ENCODE peak calls at places on chromosome 20, in five cellular contexts. One of them, this sample, is unnamed. For H3K4me1, the result is how much of the 10 kb centered on the place peaks cover.

GRCh38 chr20:21395666-21396044 is 1.7 kb downstream of the NKX2-4 start:
- DNase-seq in aorta: peak
- DNase-seq in ovary: no peak
- DNase-seq in tibial artery: no peak
- DNase-seq in naive thymus-derived CD4-positive, alpha-beta T cell: peak
- DNase-seq in this sample: no peak

GRCh38 chr20:58131581-58132142 is 96.8 kb downstream of the ANKRD60 start:
- DNase-seq in aorta: no peak
- DNase-seq in ovary: no peak
- DNase-seq in tibial artery: peak
- DNase-seq in naive thymus-derived CD4-positive, alpha-beta T cell: no peak
- DNase-seq in this sample: no peak

GRCh38 chr20:57698191-57698866 is 11.5 kb downstream of the PMEPA1 start:
- DNase-seq in aorta: no peak
- DNase-seq in ovary: no peak
- DNase-seq in tibial artery: no peak
- DNase-seq in naive thymus-derived CD4-positive, alpha-beta T cell: no peak
- DNase-seq in this sample: no peak

GRCh38 chr20:41249781-41250281 is 67.7 kb downstream of the ZHX3 start:
- DNase-seq in aorta: no peak
- DNase-seq in ovary: peak
- DNase-seq in tibial artery: no peak
- DNase-seq in naive thymus-derived CD4-positive, alpha-beta T cell: no peak
- DNase-seq in this sample: peak

GRCh38 chr20:44471481-44471882 is 4.2 kb upstream of the TTPAL start:
- DNase-seq in aorta: no peak
- DNase-seq in ovary: no peak
- DNase-seq in tibial artery: no peak
- DNase-seq in naive thymus-derived CD4-positive, alpha-beta T cell: no peak
- DNase-seq in this sample: no peak

GRCh38 chr20:24636626-24637025 is 167.2 kb downstream of the SYNDIG1 start:
- DNase-seq in aorta: no peak
- DNase-seq in ovary: no peak
- DNase-seq in tibial artery: no peak
- DNase-seq in naive thymus-derived CD4-positive, alpha-beta T cell: no peak
- DNase-seq in this sample: no peak

GRCh38 chr20:54456423-54456822 is 19.0 kb upstream of the DOK5 start:
- DNase-seq in aorta: no peak
- DNase-seq in ovary: no peak
- DNase-seq in tibial artery: no peak
- DNase-seq in naive thymus-derived CD4-positive, alpha-beta T cell: no peak
- DNase-seq in this sample: no peak

GRCh38 chr20:41136695-41137411 is 490 bp upstream of the PLCG1 start:
- DNase-seq in aorta: peak
- DNase-seq in ovary: peak
- DNase-seq in tibial artery: peak
- DNase-seq in naive thymus-derived CD4-positive, alpha-beta T cell: peak
- DNase-seq in this sample: peak

GRCh38 chr20:37387519-37388269 is 41.8 kb downstream of the SRC start:
- DNase-seq in aorta: peak
- DNase-seq in ovary: no peak
- DNase-seq in tibial artery: peak
- DNase-seq in naive thymus-derived CD4-positive, alpha-beta T cell: no peak
- DNase-seq in this sample: peak

GRCh38 chr20:43583982-43584432 is 6.7 kb upstream of the IFT52 start:
- DNase-seq in aorta: peak
- DNase-seq in ovary: peak
- DNase-seq in tibial artery: peak
- DNase-seq in naive thymus-derived CD4-positive, alpha-beta T cell: no peak
- DNase-seq in this sample: peak

GRCh38 chr20:38452880-38453624 is 17.9 kb upstream of the SNHG17 start:
- DNase-seq in aorta: no peak
- DNase-seq in ovary: no peak
- DNase-seq in tibial artery: no peak
- DNase-seq in naive thymus-derived CD4-positive, alpha-beta T cell: no peak
- DNase-seq in this sample: no peak

GRCh38 chr20:34977365-34978091 is 21.9 kb downstream of the MYH7B start:
- DNase-seq in aorta: peak
- DNase-seq in ovary: no peak
- DNase-seq in tibial artery: no peak
- DNase-seq in naive thymus-derived CD4-positive, alpha-beta T cell: no peak
- DNase-seq in this sample: no peak

GRCh38 chr20:45047581-45048119 is 53.3 kb downstream of the KCNS1 start:
- DNase-seq in aorta: no peak
- DNase-seq in ovary: no peak
- DNase-seq in tibial artery: no peak
- DNase-seq in naive thymus-derived CD4-positive, alpha-beta T cell: no peak
- DNase-seq in this sample: no peak

GRCh38 chr20:14883324-14883723 is 545.9 kb upstream of the FLRT3 start:
- DNase-seq in aorta: no peak
- DNase-seq in ovary: no peak
- DNase-seq in tibial artery: no peak
- DNase-seq in naive thymus-derived CD4-positive, alpha-beta T cell: no peak
- DNase-seq in this sample: no peak

GRCh38 chr20:5969348-5969935 is 19.0 kb downstream of the MCM8 start:
- DNase-seq in aorta: no peak
- DNase-seq in ovary: no peak
- DNase-seq in tibial artery: no peak
- DNase-seq in naive thymus-derived CD4-positive, alpha-beta T cell: no peak
- DNase-seq in this sample: no peak

DNA sequence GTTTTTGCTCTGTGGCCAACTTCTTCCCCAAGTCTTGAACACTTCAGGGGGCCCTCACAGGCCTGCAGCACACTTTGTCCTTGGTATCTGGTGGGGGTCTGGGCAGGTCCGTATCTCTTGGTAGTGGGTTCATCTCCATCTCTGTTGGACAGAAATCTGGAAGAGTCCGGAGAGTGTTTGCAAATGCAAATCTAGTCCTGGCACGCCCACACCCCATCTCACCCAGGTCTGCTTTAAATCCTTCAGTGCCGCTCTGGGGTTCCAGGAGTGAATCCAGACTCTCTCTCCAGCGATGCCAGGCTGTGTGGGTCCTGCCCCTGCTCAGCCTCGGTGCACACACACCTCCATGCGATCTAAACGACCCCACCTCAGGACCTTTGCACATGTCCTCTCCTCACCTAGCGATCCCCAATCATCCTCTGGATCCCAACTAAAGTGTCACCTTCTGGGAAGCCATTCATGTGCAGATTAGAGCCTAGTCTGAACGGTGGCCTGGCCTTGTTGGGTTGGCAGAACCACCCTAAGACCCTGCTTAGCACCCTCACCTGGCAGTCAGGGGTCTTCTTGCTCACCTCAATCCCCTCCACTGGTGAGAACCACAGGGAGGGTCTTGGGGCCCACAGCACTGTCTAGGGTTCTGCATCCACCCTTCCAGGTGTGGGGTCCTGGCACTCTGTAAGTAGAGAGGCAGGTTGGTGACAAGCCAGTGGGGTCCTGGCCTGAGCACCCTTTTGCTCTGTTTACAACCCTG is 100.9 kb downstream of the SYCP2 start:
- DNase-seq in aorta: no peak
- DNase-seq in ovary: no peak
- DNase-seq in tibial artery: peak
- DNase-seq in naive thymus-derived CD4-positive, alpha-beta T cell: no peak
- DNase-seq in this sample: peak
- H3K4me1 ChIP-seq in aorta: under half
- H3K4me1 ChIP-seq in ovary: under half
- H3K4me1 ChIP-seq in tibial artery: under half
- H3K4me1 ChIP-seq in naive thymus-derived CD4-positive, alpha-beta T cell: under half
- H3K4me1 ChIP-seq in this sample: under half

GRCh38 chr20:50534567-50534966 is 24.4 kb downstream of the PTPN1 start:
- DNase-seq in aorta: no peak
- DNase-seq in ovary: no peak
- DNase-seq in tibial artery: no peak
- DNase-seq in naive thymus-derived CD4-positive, alpha-beta T cell: no peak
- DNase-seq in this sample: no peak

GRCh38 chr20:50535162-50535561 is 25.0 kb downstream of the PTPN1 start:
- DNase-seq in aorta: no peak
- DNase-seq in ovary: no peak
- DNase-seq in tibial artery: no peak
- DNase-seq in naive thymus-derived CD4-positive, alpha-beta T cell: no peak
- DNase-seq in this sample: no peak

GRCh38 chr20:50533464-50533863 is 23.3 kb downstream of the PTPN1 start:
- DNase-seq in aorta: no peak
- DNase-seq in ovary: no peak
- DNase-seq in tibial artery: no peak
- DNase-seq in naive thymus-derived CD4-positive, alpha-beta T cell: no peak
- DNase-seq in this sample: no peak

GRCh38 chr20:50532231-50532630 is 22.0 kb downstream of the PTPN1 start:
- DNase-seq in aorta: no peak
- DNase-seq in ovary: no peak
- DNase-seq in tibial artery: no peak
- DNase-seq in naive thymus-derived CD4-positive, alpha-beta T cell: no peak
- DNase-seq in this sample: no peak

DNA sequence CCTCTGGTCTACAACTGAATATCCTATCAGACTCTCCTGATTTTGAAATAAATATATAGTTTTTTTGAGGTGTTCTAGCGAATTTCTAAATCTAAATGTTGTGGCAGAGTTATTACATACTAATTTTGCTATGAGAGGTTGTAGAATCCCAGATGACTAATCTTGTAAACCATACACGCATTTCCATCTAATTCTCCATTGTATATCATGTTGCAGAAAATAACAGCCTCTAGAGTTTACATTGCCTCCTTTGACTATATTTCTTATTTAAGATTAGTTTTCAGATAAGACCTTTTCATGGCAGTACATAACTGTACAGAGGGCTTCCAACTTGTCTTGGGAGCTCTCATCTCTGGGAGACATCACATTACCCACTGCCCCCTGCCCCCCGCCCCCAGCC is 22.9 kb downstream of the PTPN1 start:
- DNase-seq in aorta: no peak
- DNase-seq in ovary: no peak
- DNase-seq in tibial artery: no peak
- DNase-seq in naive thymus-derived CD4-positive, alpha-beta T cell: no peak
- DNase-seq in this sample: no peak
- H3K4me1 ChIP-seq in aorta: under half
- H3K4me1 ChIP-seq in ovary: under half
- H3K4me1 ChIP-seq in tibial artery: under half
- H3K4me1 ChIP-seq in naive thymus-derived CD4-positive, alpha-beta T cell: under half
- H3K4me1 ChIP-seq in this sample: half or more

GRCh38 chr20:60816901-60817300 is 435.2 kb upstream of the CDH4 start:
- DNase-seq in aorta: no peak
- DNase-seq in ovary: no peak
- DNase-seq in tibial artery: no peak
- DNase-seq in naive thymus-derived CD4-positive, alpha-beta T cell: no peak
- DNase-seq in this sample: no peak
- H3K4me1 ChIP-seq in aorta: under half
- H3K4me1 ChIP-seq in ovary: under half
- H3K4me1 ChIP-seq in tibial artery: under half
- H3K4me1 ChIP-seq in naive thymus-derived CD4-positive, alpha-beta T cell: under half
- H3K4me1 ChIP-seq in this sample: under half

GRCh38 chr20:50416930-50417329 is 93.3 kb upstream of the PTPN1 start:
- DNase-seq in aorta: no peak
- DNase-seq in ovary: no peak
- DNase-seq in tibial artery: no peak
- DNase-seq in naive thymus-derived CD4-positive, alpha-beta T cell: no peak
- DNase-seq in this sample: no peak

GRCh38 chr20:50417484-50418235 is 92.5 kb upstream of the PTPN1 start:
- DNase-seq in aorta: no peak
- DNase-seq in ovary: no peak
- DNase-seq in tibial artery: no peak
- DNase-seq in naive thymus-derived CD4-positive, alpha-beta T cell: no peak
- DNase-seq in this sample: no peak

GRCh38 chr20:50421356-50422340 is 88.5 kb upstream of the PTPN1 start:
- DNase-seq in aorta: no peak
- DNase-seq in ovary: no peak
- DNase-seq in tibial artery: no peak
- DNase-seq in naive thymus-derived CD4-positive, alpha-beta T cell: no peak
- DNase-seq in this sample: peak

GRCh38 chr20:50420380-50420779 is 89.8 kb upstream of the PTPN1 start:
- DNase-seq in aorta: no peak
- DNase-seq in ovary: no peak
- DNase-seq in tibial artery: no peak
- DNase-seq in naive thymus-derived CD4-positive, alpha-beta T cell: no peak
- DNase-seq in this sample: no peak

GRCh38 chr20:50418890-50419642 is 91.1 kb upstream of the PTPN1 start:
- DNase-seq in aorta: no peak
- DNase-seq in ovary: no peak
- DNase-seq in tibial artery: no peak
- DNase-seq in naive thymus-derived CD4-positive, alpha-beta T cell: no peak
- DNase-seq in this sample: no peak
- H3K4me1 ChIP-seq in aorta: under half
- H3K4me1 ChIP-seq in ovary: under half
- H3K4me1 ChIP-seq in tibial artery: under half
- H3K4me1 ChIP-seq in naive thymus-derived CD4-positive, alpha-beta T cell: under half
- H3K4me1 ChIP-seq in this sample: under half

DNA sequence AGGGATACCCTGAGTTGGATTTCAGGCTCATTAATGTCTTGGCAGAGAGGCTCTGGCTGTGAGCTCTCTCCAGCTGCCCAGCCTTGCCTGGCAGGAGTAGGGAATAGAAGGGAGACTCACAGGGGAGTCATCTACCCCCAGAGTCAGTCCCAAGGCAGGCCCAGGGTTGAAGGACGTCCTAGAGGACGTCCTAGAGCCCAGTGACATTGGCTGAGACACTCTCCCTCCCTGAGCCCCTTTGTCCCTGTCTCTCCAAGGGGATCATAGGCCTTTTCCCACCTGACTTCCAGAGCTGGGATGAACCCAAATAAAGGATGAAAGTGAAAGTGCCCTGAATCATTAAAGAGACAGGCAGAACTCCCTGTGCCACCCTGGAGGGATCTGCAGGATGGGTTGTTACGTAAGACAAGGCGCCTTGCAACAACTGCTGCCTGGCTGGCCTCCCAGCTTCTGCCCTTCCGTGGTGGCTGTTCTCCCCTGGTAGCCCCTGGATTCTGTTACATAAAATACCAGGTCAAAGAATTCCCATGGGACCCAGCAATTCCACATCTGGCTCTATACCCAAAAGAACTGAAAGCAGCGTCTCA is 53.6 kb upstream of the SIRPA start:
- DNase-seq in aorta: peak
- DNase-seq in ovary: no peak
- DNase-seq in tibial artery: no peak
- DNase-seq in naive thymus-derived CD4-positive, alpha-beta T cell: no peak
- DNase-seq in this sample: peak
- H3K4me1 ChIP-seq in aorta: under half
- H3K4me1 ChIP-seq in ovary: under half
- H3K4me1 ChIP-seq in tibial artery: under half
- H3K4me1 ChIP-seq in naive thymus-derived CD4-positive, alpha-beta T cell: under half
- H3K4me1 ChIP-seq in this sample: under half

DNA sequence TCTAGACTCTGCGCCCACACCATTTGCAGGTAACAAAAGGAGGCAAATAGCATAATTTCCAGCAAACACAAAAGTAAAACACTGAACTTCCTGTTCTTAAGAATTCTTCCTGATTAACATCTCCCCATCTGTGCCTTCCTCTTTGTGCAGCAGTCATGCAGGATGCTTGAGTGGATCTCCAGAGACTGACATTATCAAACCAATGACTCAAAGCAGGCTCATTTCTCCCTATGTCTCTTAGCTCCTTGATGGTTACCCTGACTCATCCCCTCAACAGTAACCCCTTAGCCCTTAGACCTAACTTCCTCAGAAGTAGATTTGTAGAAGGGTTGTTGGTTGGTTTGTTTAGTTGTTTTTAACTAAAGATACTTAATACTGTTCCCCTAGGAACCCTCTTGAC is 137.0 kb upstream of the RIN2 start:
- DNase-seq in aorta: no peak
- DNase-seq in ovary: no peak
- DNase-seq in tibial artery: no peak
- DNase-seq in naive thymus-derived CD4-positive, alpha-beta T cell: no peak
- DNase-seq in this sample: no peak
- H3K4me1 ChIP-seq in aorta: under half
- H3K4me1 ChIP-seq in ovary: under half
- H3K4me1 ChIP-seq in tibial artery: under half
- H3K4me1 ChIP-seq in naive thymus-derived CD4-positive, alpha-beta T cell: under half
- H3K4me1 ChIP-seq in this sample: under half